ENCODE peak calls at places on chromosomes 6 and 20, in eight cellular contexts. Y, N, G, D, W, A, O and V are unnamed samples. For H3K9me3, the result is how much of the 10 kb centered on the place peaks cover.

GRCh38 chr6:53862517-53863457 is 68.0 kb downstream of the LRRC1 start:
- DNase-seq in Y (peak), N (no peak), G (no peak), D (no peak), W (no peak), A (no peak), O (no peak), V (no peak)

GRCh38 chr6:4346659-4347333 is 211.4 kb upstream of the ECI2 start:
- DNase-seq in Y (no peak), N (no peak), G (no peak), D (no peak), W (peak), A (no peak), O (no peak), V (no peak)

GRCh38 chr6:133923938-133924593 is 29.0 kb upstream of the TBPL1 start:
- DNase-seq in Y (peak), N (no peak), G (no peak), D (no peak), W (peak), A (no peak), O (peak), V (no peak)

GRCh38 chr6:151215999-151216398 is 23.8 kb upstream of the AKAP12 start:
- DNase-seq in Y (no peak), N (no peak), G (no peak), D (no peak), W (no peak), A (no peak), O (no peak), V (no peak)

GRCh38 chr20:44412402-44413144 is 57.1 kb downstream of the HNF4A start:
- DNase-seq in Y (no peak), N (no peak), G (no peak), D (peak), W (no peak), A (no peak), O (no peak), V (no peak)

GRCh38 chr6:19603716-19604115 is 233.5 kb upstream of the ID4 start:
- DNase-seq in Y (no peak), N (peak), G (no peak), D (no peak), W (no peak), A (no peak), O (no peak), V (peak)

GRCh38 chr6:35573495-35574110 is 60.9 kb upstream of the TULP1 start:
- DNase-seq in Y (no peak), N (no peak), G (no peak), D (no peak), W (no peak), A (no peak), O (no peak), V (no peak)

GRCh38 chr6:157716553-157716952 is 106.5 kb upstream of the SNX9 start:
- DNase-seq in Y (no peak), N (no peak), G (no peak), D (no peak), W (no peak), A (no peak), O (no peak), V (no peak)

GRCh38 chr20:17912916-17913315 is 55.7 kb downstream of the SNX5 start:
- DNase-seq in Y (no peak), N (no peak), G (no peak), D (no peak), W (no peak), A (no peak), O (no peak), V (no peak)

GRCh38 chr6:137863126-137863996 is 3.7 kb upstream of the TNFAIP3 start:
- DNase-seq in Y (no peak), N (no peak), G (no peak), D (no peak), W (no peak), A (no peak), O (no peak), V (no peak)

GRCh38 chr20:6311841-6312655 is 189.2 kb upstream of the FERMT1 start:
- DNase-seq in Y (no peak), N (no peak), G (no peak), D (no peak), W (no peak), A (no peak), O (no peak), V (no peak)

GRCh38 chr6:71534916-71535315 is 246.3 kb downstream of the OGFRL1 start:
- DNase-seq in Y (no peak), N (no peak), G (no peak), D (no peak), W (no peak), A (no peak), O (no peak), V (no peak)

GRCh38 chr6:68701159-68701558 is 66.1 kb downstream of the ADGRB3 start:
- DNase-seq in Y (no peak), N (no peak), G (no peak), D (no peak), W (no peak), A (no peak), O (no peak), V (no peak)

GRCh38 chr20:41275181-41275793 is 42.2 kb downstream of the ZHX3 start:
- DNase-seq in Y (no peak), N (no peak), G (no peak), D (no peak), W (no peak), A (no peak), O (no peak), V (no peak)

GRCh38 chr6:110665600-110665999 is 149.7 kb downstream of the CDK19 start:
- DNase-seq in Y (no peak), N (no peak), G (no peak), D (no peak), W (no peak), A (no peak), O (no peak), V (no peak)

DNA sequence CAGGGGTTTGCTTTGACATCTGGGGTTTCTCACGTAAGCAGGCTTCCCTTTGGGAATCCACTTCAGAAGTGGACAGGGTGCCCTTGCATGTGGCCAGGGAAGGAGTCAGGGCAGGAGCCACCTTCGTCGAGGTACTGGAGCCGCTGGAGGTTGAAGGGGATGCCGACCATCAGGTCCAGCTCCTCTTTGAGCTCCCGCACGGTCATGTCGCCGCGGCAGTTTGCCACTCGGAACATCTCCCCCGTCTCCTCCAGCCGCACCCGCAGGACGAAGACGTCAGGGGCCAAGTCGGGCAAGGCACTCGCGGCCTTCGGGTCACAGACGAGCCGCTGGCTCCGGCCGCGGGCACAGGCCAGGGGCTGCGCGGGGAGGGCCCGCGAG is 360 bp downstream of the ANKRD60 start:
- DNase-seq in Y (peak), N (no peak), G (no peak), D (no peak), W (peak), A (no peak), O (no peak), V (no peak)
- H3K4me3 ChIP-seq in Y (no peak), N (no peak), G (no peak), D (no peak), W (no peak), A (no peak), O (no peak), V (no peak)

GRCh38 chr6:78132681-78133410 is 480.0 kb downstream of the MEI4 start:
- DNase-seq in Y (no peak), N (no peak), G (no peak), D (no peak), W (no peak), A (no peak), O (no peak), V (no peak)
- H3K9me3 ChIP-seq in Y (under half), N (under half), G (under half), D (under half), W (half or more), A (under half), O (under half), V (under half)

GRCh38 chr6:119739776-119740175 is 390.2 kb upstream of the MAN1A1 start:
- DNase-seq in Y (no peak), N (no peak), G (no peak), D (no peak), W (no peak), A (no peak), O (no peak), V (no peak)

GRCh38 chr6:119738425-119738824 is 388.9 kb upstream of the MAN1A1 start:
- DNase-seq in Y (no peak), N (no peak), G (no peak), D (no peak), W (no peak), A (no peak), O (no peak), V (no peak)

GRCh38 chr6:119736680-119737079 is 387.1 kb upstream of the MAN1A1 start:
- DNase-seq in Y (no peak), N (no peak), G (no peak), D (no peak), W (no peak), A (no peak), O (no peak), V (no peak)

GRCh38 chr6:119742188-119742803 is 392.7 kb upstream of the MAN1A1 start:
- DNase-seq in Y (peak), N (peak), G (peak), D (peak), W (peak), A (no peak), O (no peak), V (peak)
- H3K4me3 ChIP-seq in Y (no peak), N (no peak), G (no peak), D (no peak), W (no peak), A (no peak), O (no peak), V (no peak)

GRCh38 chr6:123879749-123880148 is 76.1 kb downstream of the NKAIN2 start:
- DNase-seq in Y (no peak), N (no peak), G (no peak), D (no peak), W (no peak), A (no peak), O (no peak), V (no peak)
- H3K9me3 ChIP-seq in Y (under half), N (under half), G (under half), D (under half), W (under half), A (under half), O (under half), V (under half)